ENCODE peak calls at places on chromosomes 16 and 17, in five cellular contexts. N, K, L, F and P are unnamed samples.

GRCh38 chr17:38565853-38566665 is 39.7 kb downstream of the SRCIN1 start:
- DNase-seq in F (no peak), N (no peak), L (no peak), K (no peak), P (no peak)

GRCh38 chr17:17044846-17045561 is 2.7 kb downstream of the MPRIP start:
- DNase-seq in L (no peak), K (peak; percentile 75), N (peak; percentile 61), F (peak; percentile 79), P (no peak)

GRCh38 chr17:10769840-10770239 is 34.1 kb downstream of the TMEM238L start:
- DNase-seq in L (no peak), N (no peak), K (no peak), F (no peak), P (no peak)

GRCh38 chr16:534089-534635 is 6.7 kb downstream of the CAPN15 start:
- DNase-seq in F (no peak), N (no peak), L (no peak), K (no peak), P (no peak)

GRCh38 chr16:69326172-69326873 is 4.1 kb downstream of the PDF start:
- DNase-seq in N (no peak), F (no peak), K (no peak), L (no peak), P (no peak)

GRCh38 chr17:43578699-43579569 is 32.8 kb upstream of the ETV4 start:
- DNase-seq in K (peak; percentile 32), L (no peak), F (peak; percentile 62), N (peak; percentile 70), P (peak; percentile 81)

GRCh38 chr17:28572294-28573099 is 1.2 kb upstream of the PIGS start:
- DNase-seq in K (no peak), L (no peak), N (no peak), F (no peak), P (no peak)

GRCh38 chr17:27433521-27433920 is 22.7 kb upstream of the KSR1 start:
- DNase-seq in N (no peak), L (no peak), F (no peak), K (no peak), P (no peak)

GRCh38 chr17:67602974-67603373 is 114.8 kb upstream of the NOL11 start:
- DNase-seq in F (peak; percentile 27), L (peak; percentile 56), K (peak; percentile 54), N (peak; percentile 84), P (no peak)

GRCh38 chr16:72635104-72635503 is 412.8 kb downstream of the ZFHX3 start:
- DNase-seq in L (no peak), N (no peak), F (no peak), K (no peak), P (no peak)

GRCh38 chr17:2691069-2691871 is 20.3 kb downstream of the CLUH start:
- DNase-seq in F (no peak), L (no peak), N (no peak), K (no peak), P (no peak)

GRCh38 chr16:84315422-84315821 is 20.7 kb downstream of the WFDC1 start:
- DNase-seq in K (no peak), F (no peak), L (no peak), N (no peak), P (no peak)

GRCh38 chr16:89709166-89709565 is 7.7 kb upstream of the SPATA2L start:
- DNase-seq in K (no peak), L (no peak), N (no peak), F (no peak), P (no peak)

GRCh38 chr17:58156839-58157803 is 8.9 kb downstream of the OR4D1 start:
- DNase-seq in L (no peak), F (no peak), K (no peak), N (peak; percentile 86), P (no peak)

GRCh38 chr17:50944054-50944901 is 78.1 kb upstream of the TOB1 start:
- DNase-seq in L (no peak), F (no peak), N (peak; percentile 73), K (peak; percentile 36), P (no peak)

GRCh38 chr16:75116911-75117245 is 298 bp upstream of the LDHD start:
- DNase-seq in F (no peak), L (no peak), N (no peak), K (no peak), P (no peak)

GRCh38 chr17:80024206-80024972 is 11.3 kb downstream of the TBC1D16 start:
- DNase-seq in K (no peak), L (no peak), N (no peak), F (no peak), P (no peak)

GRCh38 chr17:73091410-73091769 is 1.1 kb downstream of the SLC39A11 start:
- DNase-seq in K (peak; percentile 24), L (no peak), F (no peak), N (no peak), P (no peak)

GRCh38 chr17:73091770-73092517 is 544 bp downstream of the SLC39A11 start:
- DNase-seq in L (no peak), N (peak; percentile 75), F (peak; percentile 17), K (peak; percentile 24), P (no peak)

GRCh38 chr17:73090396-73091202 is 1.9 kb downstream of the SLC39A11 start:
- DNase-seq in K (no peak), L (no peak), F (no peak), N (no peak), P (no peak)

GRCh38 chr17:73092518-73093135 is at the start of gene SLC39A11:
- DNase-seq in N (peak; percentile 99), L (peak; percentile 89), K (peak; percentile 92), F (peak; percentile 88), P (peak; percentile 38)

GRCh38 chr17:73093286-73093685 is 798 bp upstream of the SLC39A11 start:
- DNase-seq in K (no peak), F (no peak), N (no peak), L (no peak), P (no peak)
- H2AFZ ChIP-seq in K (no peak overlapping the region), F (no peak overlapping the region), N (no peak overlapping the region), L (no peak overlapping the region), P (no peak overlapping the region)

GRCh38 chr17:64442550-64442971 is 6.4 kb upstream of the MILR1 start:
- DNase-seq in L (no peak), N (no peak), F (no peak), K (no peak), P (no peak)
- H2AFZ ChIP-seq in L (peak overlapping the region; percentile 97), N (no peak overlapping the region), F (no peak overlapping the region), K (peak overlapping the region; percentile 73), P (no peak overlapping the region)

DNA sequence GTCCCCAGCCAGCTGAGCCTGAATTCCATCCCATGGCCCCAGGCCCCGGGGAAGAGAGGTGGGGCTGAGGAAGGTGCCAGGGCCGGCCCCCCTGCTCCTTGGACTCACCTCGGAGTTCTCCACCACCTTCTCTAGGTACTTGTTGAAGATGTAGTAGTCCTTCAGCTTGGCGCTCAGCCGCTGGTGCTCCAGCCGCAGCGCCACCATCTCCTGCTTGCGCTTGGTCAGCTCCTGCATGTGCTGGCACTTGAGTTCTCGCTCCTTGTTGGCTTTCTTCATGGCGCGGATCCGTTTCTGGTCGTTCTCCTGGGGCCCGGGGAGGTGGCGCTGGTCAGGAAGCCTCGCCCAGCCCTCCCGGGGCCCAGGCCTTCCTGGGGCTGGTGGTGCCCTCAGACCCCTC is 3.3 kb downstream of the CCDC42 start:
- DNase-seq in L (no peak), K (no peak), N (no peak), F (no peak), P (no peak)
- H2AFZ ChIP-seq in L (no peak overlapping the region), K (no peak overlapping the region), N (no peak overlapping the region), F (no peak overlapping the region), P (no peak overlapping the region)

GRCh38 chr17:69427486-69428197 is 13.1 kb downstream of the MAP2K6 start:
- DNase-seq in L (no peak), K (no peak), F (no peak), N (no peak), P (no peak)
- H2AFZ ChIP-seq in L (no peak overlapping the region), K (no peak overlapping the region), F (no peak overlapping the region), N (no peak overlapping the region), P (peak overlapping the region; percentile 6)

GRCh38 chr17:32142857-32143524 is 689 bp downstream of the RHOT1 start:
- DNase-seq in K (peak; percentile 75), F (peak; percentile 70), L (peak; percentile 32), N (peak; percentile 87), P (no peak)

GRCh38 chr17:32142038-32142856 is at the start of gene RHOT1:
- DNase-seq in N (peak; percentile 89), F (peak; percentile 88), L (peak; percentile 67), K (peak; percentile 85), P (peak; percentile 55)

GRCh38 chr17:32141690-32142037 is 638 bp upstream of the RHOT1 start:
- DNase-seq in F (no peak), K (no peak), N (no peak), L (no peak), P (no peak)

GRCh38 chr17:32143525-32143865 is 1.2 kb downstream of the RHOT1 start:
- DNase-seq in K (no peak), N (no peak), F (no peak), L (no peak), P (no peak)
- H2AFZ ChIP-seq in K (no peak overlapping the region), N (no peak overlapping the region), F (no peak overlapping the region), L (no peak overlapping the region), P (no peak overlapping the region)